ENCODE peak calls at places on chromosomes 3 and 15, in nine cellular contexts. One of them, this sample, is unnamed.
A peak's percentile ranks its signal among the peaks of the same experiment; 100 is the strongest.

GRCh38 chr3:104279617-104280016 is 1087.1 kb upstream of the ALCAM start:
- DNase-seq in upper lobe of left lung: no peak
- DNase-seq in body of pancreas: no peak
- DNase-seq in endodermal cell: no peak
- DNase-seq in upper lobe of right lung: no peak
- DNase-seq in cardiac muscle cell: peak; percentile 40
- DNase-seq in CD8-positive, alpha-beta T cell: no peak
- DNase-seq in stomach: no peak
- DNase-seq in PC-3: peak; percentile 52
- DNase-seq in this sample: no peak

GRCh38 chr3:80233576-80233975 is 465.8 kb upstream of the ROBO1 start:
- DNase-seq in upper lobe of right lung: no peak
- DNase-seq in endodermal cell: no peak
- DNase-seq in stomach: no peak
- DNase-seq in upper lobe of left lung: no peak
- DNase-seq in cardiac muscle cell: no peak
- DNase-seq in body of pancreas: no peak
- DNase-seq in PC-3: peak; percentile 79
- DNase-seq in CD8-positive, alpha-beta T cell: no peak
- DNase-seq in this sample: no peak

GRCh38 chr15:83283813-83284562 is 476 bp downstream of the BNC1 start:
- DNase-seq in CD8-positive, alpha-beta T cell: no peak
- DNase-seq in endodermal cell: peak; percentile 70
- DNase-seq in body of pancreas: no peak
- DNase-seq in upper lobe of left lung: peak; percentile 66
- DNase-seq in PC-3: no peak
- DNase-seq in upper lobe of right lung: no peak
- DNase-seq in stomach: no peak
- DNase-seq in cardiac muscle cell: peak; percentile 47
- DNase-seq in this sample: no peak

GRCh38 chr3:65485826-65486592 is 552.7 kb downstream of the MAGI1 start:
- DNase-seq in stomach: no peak
- DNase-seq in PC-3: no peak
- DNase-seq in upper lobe of left lung: no peak
- DNase-seq in endodermal cell: no peak
- DNase-seq in body of pancreas: no peak
- DNase-seq in upper lobe of right lung: no peak
- DNase-seq in CD8-positive, alpha-beta T cell: no peak
- DNase-seq in cardiac muscle cell: peak; percentile 8
- DNase-seq in this sample: no peak

GRCh38 chr15:78841891-78842290 is 30.6 kb upstream of the ADAMTS7 start:
- DNase-seq in upper lobe of left lung: no peak
- DNase-seq in body of pancreas: no peak
- DNase-seq in stomach: no peak
- DNase-seq in endodermal cell: no peak
- DNase-seq in upper lobe of right lung: peak; percentile 27
- DNase-seq in cardiac muscle cell: no peak
- DNase-seq in CD8-positive, alpha-beta T cell: no peak
- DNase-seq in PC-3: no peak
- DNase-seq in this sample: no peak

GRCh38 chr3:150763841-150764483 is 993 bp upstream of the SIAH2 start:
- DNase-seq in upper lobe of right lung: peak; percentile 86
- DNase-seq in PC-3: peak; percentile 63
- DNase-seq in upper lobe of left lung: peak; percentile 89
- DNase-seq in cardiac muscle cell: peak; percentile 68
- DNase-seq in body of pancreas: peak; percentile 76
- DNase-seq in endodermal cell: peak; percentile 85
- DNase-seq in CD8-positive, alpha-beta T cell: peak; percentile 47
- DNase-seq in stomach: peak; percentile 78
- DNase-seq in this sample: peak; percentile 67

GRCh38 chr3:54122046-54122801 is at the start of gene CACNA2D3:
- DNase-seq in CD8-positive, alpha-beta T cell: no peak
- DNase-seq in upper lobe of right lung: peak; percentile 84
- DNase-seq in PC-3: no peak
- DNase-seq in endodermal cell: peak; percentile 81
- DNase-seq in upper lobe of left lung: peak; percentile 92
- DNase-seq in stomach: peak; percentile 46
- DNase-seq in cardiac muscle cell: peak; percentile 74
- DNase-seq in body of pancreas: no peak
- DNase-seq in this sample: no peak

GRCh38 chr3:191963182-191963581 is 502.2 kb downstream of the PYDC2 start:
- DNase-seq in endodermal cell: peak; percentile 92
- DNase-seq in body of pancreas: no peak
- DNase-seq in cardiac muscle cell: no peak
- DNase-seq in PC-3: peak; percentile 23
- DNase-seq in upper lobe of left lung: no peak
- DNase-seq in CD8-positive, alpha-beta T cell: no peak
- DNase-seq in upper lobe of right lung: no peak
- DNase-seq in stomach: no peak
- DNase-seq in this sample: no peak

GRCh38 chr3:71163216-71163918 is 420.2 kb downstream of the FOXP1 start:
- DNase-seq in body of pancreas: peak; percentile 74
- DNase-seq in PC-3: no peak
- DNase-seq in endodermal cell: no peak
- DNase-seq in stomach: peak; percentile 63
- DNase-seq in cardiac muscle cell: peak; percentile 50
- DNase-seq in CD8-positive, alpha-beta T cell: no peak
- DNase-seq in upper lobe of right lung: no peak
- DNase-seq in upper lobe of left lung: no peak
- DNase-seq in this sample: no peak

GRCh38 chr3:17505856-17506255 is 236.6 kb downstream of the TBC1D5 start:
- DNase-seq in cardiac muscle cell: peak; percentile 41
- DNase-seq in endodermal cell: no peak
- DNase-seq in PC-3: peak; percentile 40
- DNase-seq in body of pancreas: no peak
- DNase-seq in upper lobe of right lung: no peak
- DNase-seq in CD8-positive, alpha-beta T cell: no peak
- DNase-seq in upper lobe of left lung: no peak
- DNase-seq in stomach: no peak
- DNase-seq in this sample: no peak

GRCh38 chr3:146111337-146111736 is 49.6 kb downstream of the PLOD2 start:
- DNase-seq in endodermal cell: no peak
- DNase-seq in cardiac muscle cell: no peak
- DNase-seq in CD8-positive, alpha-beta T cell: no peak
- DNase-seq in upper lobe of left lung: no peak
- DNase-seq in stomach: no peak
- DNase-seq in PC-3: no peak
- DNase-seq in upper lobe of right lung: no peak
- DNase-seq in body of pancreas: no peak
- DNase-seq in this sample: no peak

GRCh38 chr3:183714622-183715021 is 17.0 kb downstream of the YEATS2 start:
- DNase-seq in cardiac muscle cell: no peak
- DNase-seq in endodermal cell: no peak
- DNase-seq in upper lobe of left lung: no peak
- DNase-seq in upper lobe of right lung: no peak
- DNase-seq in CD8-positive, alpha-beta T cell: no peak
- DNase-seq in stomach: no peak
- DNase-seq in body of pancreas: no peak
- DNase-seq in PC-3: no peak
- DNase-seq in this sample: no peak

GRCh38 chr3:47440131-47440530 is 35.6 kb downstream of the SCAP start:
- DNase-seq in upper lobe of right lung: no peak
- DNase-seq in CD8-positive, alpha-beta T cell: no peak
- DNase-seq in cardiac muscle cell: peak; percentile 37
- DNase-seq in endodermal cell: peak; percentile 61
- DNase-seq in PC-3: peak; percentile 31
- DNase-seq in body of pancreas: no peak
- DNase-seq in upper lobe of left lung: no peak
- DNase-seq in stomach: no peak
- DNase-seq in this sample: peak; percentile 16

GRCh38 chr3:187932530-187932929 is 187.3 kb upstream of the BCL6 start:
- DNase-seq in endodermal cell: no peak
- DNase-seq in upper lobe of right lung: no peak
- DNase-seq in PC-3: no peak
- DNase-seq in stomach: no peak
- DNase-seq in upper lobe of left lung: no peak
- DNase-seq in cardiac muscle cell: no peak
- DNase-seq in body of pancreas: no peak
- DNase-seq in CD8-positive, alpha-beta T cell: no peak
- DNase-seq in this sample: no peak

GRCh38 chr15:67593561-67593960 is 51.1 kb downstream of the MAP2K5 start:
- DNase-seq in endodermal cell: no peak
- DNase-seq in cardiac muscle cell: no peak
- DNase-seq in stomach: no peak
- DNase-seq in CD8-positive, alpha-beta T cell: no peak
- DNase-seq in upper lobe of right lung: no peak
- DNase-seq in PC-3: no peak
- DNase-seq in body of pancreas: no peak
- DNase-seq in upper lobe of left lung: no peak
- DNase-seq in this sample: no peak
- H3K27ac ChIP-seq in endodermal cell: no peak overlapping the region
- H3K27ac ChIP-seq in cardiac muscle cell: no peak overlapping the region
- H3K27ac ChIP-seq in stomach: no peak overlapping the region
- H3K27ac ChIP-seq in CD8-positive, alpha-beta T cell: no peak overlapping the region
- H3K27ac ChIP-seq in upper lobe of right lung: no peak overlapping the region
- H3K27ac ChIP-seq in PC-3: no peak overlapping the region
- H3K27ac ChIP-seq in body of pancreas: no peak overlapping the region
- H3K27ac ChIP-seq in upper lobe of left lung: no peak overlapping the region
- H3K27ac ChIP-seq in this sample: no peak overlapping the region

GRCh38 chr15:95601525-95601924 is 729.0 kb upstream of the NR2F2 start:
- DNase-seq in PC-3: no peak
- DNase-seq in stomach: no peak
- DNase-seq in cardiac muscle cell: no peak
- DNase-seq in upper lobe of right lung: no peak
- DNase-seq in body of pancreas: no peak
- DNase-seq in CD8-positive, alpha-beta T cell: no peak
- DNase-seq in endodermal cell: no peak
- DNase-seq in upper lobe of left lung: no peak
- DNase-seq in this sample: no peak

GRCh38 chr15:95606551-95606950 is 723.9 kb upstream of the NR2F2 start:
- DNase-seq in upper lobe of right lung: no peak
- DNase-seq in body of pancreas: no peak
- DNase-seq in cardiac muscle cell: no peak
- DNase-seq in stomach: no peak
- DNase-seq in PC-3: no peak
- DNase-seq in endodermal cell: no peak
- DNase-seq in CD8-positive, alpha-beta T cell: no peak
- DNase-seq in upper lobe of left lung: no peak
- DNase-seq in this sample: no peak

GRCh38 chr15:95604634-95605036 is 725.9 kb upstream of the NR2F2 start:
- DNase-seq in upper lobe of right lung: no peak
- DNase-seq in upper lobe of left lung: no peak
- DNase-seq in cardiac muscle cell: peak; percentile 91
- DNase-seq in CD8-positive, alpha-beta T cell: no peak
- DNase-seq in body of pancreas: no peak
- DNase-seq in PC-3: peak; percentile 86
- DNase-seq in stomach: no peak
- DNase-seq in endodermal cell: no peak
- DNase-seq in this sample: no peak

GRCh38 chr15:95605098-95605497 is 725.4 kb upstream of the NR2F2 start:
- DNase-seq in upper lobe of right lung: no peak
- DNase-seq in endodermal cell: no peak
- DNase-seq in cardiac muscle cell: no peak
- DNase-seq in body of pancreas: no peak
- DNase-seq in PC-3: no peak
- DNase-seq in upper lobe of left lung: no peak
- DNase-seq in stomach: no peak
- DNase-seq in CD8-positive, alpha-beta T cell: no peak
- DNase-seq in this sample: no peak

DNA sequence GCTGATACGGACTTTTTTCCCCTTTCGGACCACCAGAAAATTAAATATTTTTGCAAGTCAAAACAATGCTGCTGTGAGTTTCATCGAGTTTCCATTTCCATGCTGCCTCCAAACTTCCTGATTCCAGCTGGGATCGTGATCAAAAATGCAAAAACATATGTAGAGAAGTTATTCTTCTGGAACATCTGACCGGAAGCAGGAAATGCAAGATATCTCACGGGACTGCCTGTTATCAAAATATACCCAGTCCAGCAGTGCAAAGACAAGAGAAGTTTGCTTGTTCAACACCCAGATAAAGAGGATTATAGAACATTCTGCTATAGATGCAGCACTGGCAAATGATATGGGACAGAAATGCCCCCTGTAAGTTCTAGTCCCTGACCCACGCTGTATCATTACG is 726.7 kb upstream of the NR2F2 start:
- DNase-seq in upper lobe of left lung: no peak
- DNase-seq in body of pancreas: no peak
- DNase-seq in cardiac muscle cell: peak; percentile 82
- DNase-seq in endodermal cell: no peak
- DNase-seq in upper lobe of right lung: no peak
- DNase-seq in PC-3: no peak
- DNase-seq in stomach: no peak
- DNase-seq in CD8-positive, alpha-beta T cell: no peak
- DNase-seq in this sample: no peak
- H3K27ac ChIP-seq in upper lobe of left lung: no peak overlapping the region
- H3K27ac ChIP-seq in body of pancreas: no peak overlapping the region
- H3K27ac ChIP-seq in cardiac muscle cell: no peak overlapping the region
- H3K27ac ChIP-seq in endodermal cell: no peak overlapping the region
- H3K27ac ChIP-seq in upper lobe of right lung: no peak overlapping the region
- H3K27ac ChIP-seq in PC-3: peak overlapping the region; percentile 56
- H3K27ac ChIP-seq in stomach: no peak overlapping the region
- H3K27ac ChIP-seq in CD8-positive, alpha-beta T cell: no peak overlapping the region
- H3K27ac ChIP-seq in this sample: no peak overlapping the region

DNA sequence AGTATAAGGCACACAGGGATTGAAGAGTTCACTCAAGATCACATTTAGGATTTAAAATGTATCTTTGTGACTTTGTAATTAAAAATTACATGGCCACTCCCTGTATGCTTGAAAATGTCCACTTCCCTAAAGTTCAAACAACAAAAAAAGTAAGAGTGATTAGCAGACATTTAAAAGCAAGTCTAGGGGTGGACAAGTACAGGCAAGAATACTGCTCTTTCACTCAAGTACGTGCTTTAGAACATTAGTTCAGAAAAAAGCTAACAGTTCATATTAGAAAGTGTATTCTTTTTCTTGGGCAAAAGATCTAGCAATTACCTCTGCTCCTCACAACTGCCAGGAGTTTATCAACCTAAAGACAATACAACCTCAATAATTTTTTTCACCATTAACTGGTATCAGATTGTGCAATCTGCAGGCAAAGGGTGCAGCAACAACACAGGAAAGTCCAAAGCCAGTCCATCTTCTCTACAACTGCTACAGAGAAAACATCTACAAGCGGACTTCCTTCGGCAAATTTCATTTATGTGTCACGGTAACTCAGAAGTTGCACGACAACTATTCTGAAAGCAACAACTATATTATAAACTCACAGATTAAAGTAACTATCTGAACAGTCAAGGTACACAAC is 18.1 kb downstream of the CHSY1 start:
- DNase-seq in endodermal cell: no peak
- DNase-seq in CD8-positive, alpha-beta T cell: no peak
- DNase-seq in upper lobe of left lung: no peak
- DNase-seq in stomach: no peak
- DNase-seq in cardiac muscle cell: no peak
- DNase-seq in body of pancreas: no peak
- DNase-seq in PC-3: no peak
- DNase-seq in upper lobe of right lung: no peak
- DNase-seq in this sample: no peak
- H3K27ac ChIP-seq in endodermal cell: no peak overlapping the region
- H3K27ac ChIP-seq in CD8-positive, alpha-beta T cell: no peak overlapping the region
- H3K27ac ChIP-seq in upper lobe of left lung: no peak overlapping the region
- H3K27ac ChIP-seq in stomach: no peak overlapping the region
- H3K27ac ChIP-seq in cardiac muscle cell: peak overlapping the region; percentile 36
- H3K27ac ChIP-seq in body of pancreas: no peak overlapping the region
- H3K27ac ChIP-seq in PC-3: no peak overlapping the region
- H3K27ac ChIP-seq in upper lobe of right lung: no peak overlapping the region
- H3K27ac ChIP-seq in this sample: no peak overlapping the region

DNA sequence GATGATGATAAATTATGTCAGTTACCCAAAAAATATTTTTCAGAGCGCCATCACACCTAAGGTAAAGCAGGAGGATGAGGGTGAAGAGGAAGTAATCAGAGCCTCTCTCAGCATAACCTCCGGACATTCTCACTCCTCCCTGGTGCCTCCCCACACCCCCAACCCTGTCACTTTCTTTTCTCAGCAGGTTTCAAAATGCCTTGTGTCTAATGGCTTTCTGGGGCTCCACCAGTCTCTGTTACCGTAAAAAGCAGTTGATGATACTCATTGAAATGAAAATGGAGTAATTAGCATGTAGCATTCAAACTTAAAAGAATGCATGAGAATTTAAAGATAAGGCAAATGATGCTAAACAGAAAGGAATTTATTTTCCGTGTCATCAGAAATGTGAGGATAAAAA is 180.0 kb downstream of the ERC2 start:
- DNase-seq in upper lobe of left lung: no peak
- DNase-seq in body of pancreas: no peak
- DNase-seq in upper lobe of right lung: no peak
- DNase-seq in PC-3: no peak
- DNase-seq in stomach: no peak
- DNase-seq in endodermal cell: no peak
- DNase-seq in cardiac muscle cell: no peak
- DNase-seq in CD8-positive, alpha-beta T cell: no peak
- DNase-seq in this sample: no peak
- H3K27ac ChIP-seq in upper lobe of left lung: no peak overlapping the region
- H3K27ac ChIP-seq in body of pancreas: no peak overlapping the region
- H3K27ac ChIP-seq in upper lobe of right lung: no peak overlapping the region
- H3K27ac ChIP-seq in PC-3: no peak overlapping the region
- H3K27ac ChIP-seq in stomach: no peak overlapping the region
- H3K27ac ChIP-seq in endodermal cell: no peak overlapping the region
- H3K27ac ChIP-seq in cardiac muscle cell: no peak overlapping the region
- H3K27ac ChIP-seq in CD8-positive, alpha-beta T cell: no peak overlapping the region
- H3K27ac ChIP-seq in this sample: no peak overlapping the region

This sample was measured in caudate nucleus.